ENCODE peak calls at places on chromosomes 11 and 22, in four cellular contexts. One of them, this sample, is unnamed.
A peak's percentile ranks its signal among the peaks of the same experiment; 100 is the strongest.

GRCh38 chr11:43579919-43580276 is 100.6 kb upstream of the HSD17B12 start:
- DNase-seq in nephron progenitor cell: no peak
- DNase-seq in fibroblast of pulmonary artery: no peak
- DNase-seq in nucleus accumbens: no peak
- DNase-seq in this sample: no peak

GRCh38 chr22:31947296-31947695 is 3.0 kb downstream of the YWHAH start:
- DNase-seq in nephron progenitor cell: no peak
- DNase-seq in nucleus accumbens: no peak
- DNase-seq in fibroblast of pulmonary artery: peak; percentile 53
- DNase-seq in this sample: no peak

GRCh38 chr11:61138940-61139339 is 22.3 kb downstream of the VPS37C start:
- DNase-seq in nephron progenitor cell: no peak
- DNase-seq in nucleus accumbens: no peak
- DNase-seq in fibroblast of pulmonary artery: peak; percentile 78
- DNase-seq in this sample: no peak

GRCh38 chr11:94737171-94737611 is 31.0 kb upstream of the AMOTL1 start:
- DNase-seq in nucleus accumbens: no peak
- DNase-seq in fibroblast of pulmonary artery: peak; percentile 8
- DNase-seq in nephron progenitor cell: no peak
- DNase-seq in this sample: no peak

GRCh38 chr22:38132794-38133193 is 22.3 kb upstream of the BAIAP2L2 start:
- DNase-seq in nephron progenitor cell: no peak
- DNase-seq in nucleus accumbens: no peak
- DNase-seq in fibroblast of pulmonary artery: no peak
- DNase-seq in this sample: no peak

GRCh38 chr22:48783821-48784266 is 1043.8 kb downstream of the BRD1 start:
- DNase-seq in fibroblast of pulmonary artery: no peak
- DNase-seq in nucleus accumbens: no peak
- DNase-seq in nephron progenitor cell: no peak
- DNase-seq in this sample: no peak

GRCh38 chr11:128417607-128418324 is 169.6 kb downstream of the ETS1 start:
- DNase-seq in nucleus accumbens: no peak
- DNase-seq in fibroblast of pulmonary artery: peak; percentile 92
- DNase-seq in nephron progenitor cell: no peak
- DNase-seq in this sample: no peak

GRCh38 chr22:50041361-50042065 is 16.6 kb downstream of the TTLL8 start:
- DNase-seq in nephron progenitor cell: no peak
- DNase-seq in fibroblast of pulmonary artery: no peak
- DNase-seq in nucleus accumbens: no peak
- DNase-seq in this sample: no peak

GRCh38 chr11:45254070-45254469 is 32.1 kb downstream of the SYT13 start:
- DNase-seq in nephron progenitor cell: no peak
- DNase-seq in nucleus accumbens: no peak
- DNase-seq in fibroblast of pulmonary artery: no peak
- DNase-seq in this sample: no peak

GRCh38 chr11:45110562-45110961 is 35.9 kb upstream of the PRDM11 start:
- DNase-seq in nucleus accumbens: no peak
- DNase-seq in nephron progenitor cell: peak; percentile 51
- DNase-seq in fibroblast of pulmonary artery: peak; percentile 85
- DNase-seq in this sample: no peak

GRCh38 chr11:123062892-123063395 is 1.0 kb upstream of the HSPA8 start:
- DNase-seq in fibroblast of pulmonary artery: peak; percentile 58
- DNase-seq in nucleus accumbens: no peak
- DNase-seq in nephron progenitor cell: no peak
- DNase-seq in this sample: no peak

GRCh38 chr11:113664069-113664980 is 41.8 kb downstream of the TMPRSS5 start:
- DNase-seq in nephron progenitor cell: no peak
- DNase-seq in nucleus accumbens: no peak
- DNase-seq in fibroblast of pulmonary artery: no peak
- DNase-seq in this sample: no peak

GRCh38 chr22:32880061-32880460 is 78.6 kb downstream of the TIMP3 start:
- DNase-seq in nephron progenitor cell: no peak
- DNase-seq in nucleus accumbens: no peak
- DNase-seq in fibroblast of pulmonary artery: peak; percentile 67
- DNase-seq in this sample: no peak

GRCh38 chr22:19691721-19692341 is 22.5 kb upstream of the SEPTIN5 start:
- DNase-seq in fibroblast of pulmonary artery: peak; percentile 31
- DNase-seq in nucleus accumbens: no peak
- DNase-seq in nephron progenitor cell: peak; percentile 37
- DNase-seq in this sample: no peak

GRCh38 chr22:49373801-49374226 is 453.9 kb downstream of the BRD1 start:
- DNase-seq in fibroblast of pulmonary artery: no peak
- DNase-seq in nephron progenitor cell: no peak
- DNase-seq in nucleus accumbens: no peak
- DNase-seq in this sample: no peak

GRCh38 chr11:111066861-111067260 is 178.7 kb upstream of the POU2AF2 start:
- DNase-seq in nephron progenitor cell: no peak
- DNase-seq in fibroblast of pulmonary artery: no peak
- DNase-seq in nucleus accumbens: no peak
- DNase-seq in this sample: no peak

GRCh38 chr11:255816-256215 is 19.0 kb downstream of the PSMD13 start:
- DNase-seq in nephron progenitor cell: no peak
- DNase-seq in fibroblast of pulmonary artery: no peak
- DNase-seq in nucleus accumbens: no peak
- DNase-seq in this sample: no peak

GRCh38 chr11:10314199-10315072 is 9.6 kb downstream of the ADM start:
- DNase-seq in nephron progenitor cell: no peak
- DNase-seq in fibroblast of pulmonary artery: peak; percentile 71
- DNase-seq in nucleus accumbens: no peak
- DNase-seq in this sample: no peak

GRCh38 chr11:73945396-73945795 is 5.4 kb upstream of the DNAJB13 start:
- DNase-seq in nephron progenitor cell: no peak
- DNase-seq in nucleus accumbens: no peak
- DNase-seq in fibroblast of pulmonary artery: no peak
- DNase-seq in this sample: no peak

GRCh38 chr11:70000228-70000627 is 77.9 kb upstream of the ANO1 start:
- DNase-seq in nucleus accumbens: no peak
- DNase-seq in fibroblast of pulmonary artery: no peak
- DNase-seq in nephron progenitor cell: no peak
- DNase-seq in this sample: no peak

GRCh38 chr11:101390539-101390938 is 193.3 kb downstream of the TRPC6 start:
- DNase-seq in fibroblast of pulmonary artery: peak; percentile 16
- DNase-seq in nucleus accumbens: no peak
- DNase-seq in nephron progenitor cell: no peak
- DNase-seq in this sample: no peak

GRCh38 chr11:100682247-100682969 is 4.7 kb upstream of the ARHGAP42 start:
- DNase-seq in fibroblast of pulmonary artery: peak; percentile 64
- DNase-seq in nucleus accumbens: no peak
- DNase-seq in nephron progenitor cell: no peak
- DNase-seq in this sample: no peak

GRCh38 chr11:15119826-15120225 is 5.1 kb downstream of the INSC start:
- DNase-seq in nephron progenitor cell: no peak
- DNase-seq in fibroblast of pulmonary artery: no peak
- DNase-seq in nucleus accumbens: no peak
- DNase-seq in this sample: no peak

GRCh38 chr11:133399855-133400625 is 132.3 kb downstream of the OPCML start:
- DNase-seq in nucleus accumbens: no peak
- DNase-seq in nephron progenitor cell: no peak
- DNase-seq in fibroblast of pulmonary artery: no peak
- DNase-seq in this sample: no peak

GRCh38 chr11:65316311-65316978 is 1.8 kb downstream of the CDC42EP2 start:
- DNase-seq in fibroblast of pulmonary artery: peak; percentile 92
- DNase-seq in nucleus accumbens: no peak
- DNase-seq in nephron progenitor cell: peak; percentile 25
- DNase-seq in this sample: no peak

GRCh38 chr22:24160546-24160945 is 20.7 kb upstream of the SUSD2 start:
- DNase-seq in nephron progenitor cell: no peak
- DNase-seq in nucleus accumbens: no peak
- DNase-seq in fibroblast of pulmonary artery: no peak
- DNase-seq in this sample: no peak

GRCh38 chr22:40263191-40263590 is 83.1 kb upstream of the ADSL start:
- DNase-seq in nucleus accumbens: no peak
- DNase-seq in nephron progenitor cell: no peak
- DNase-seq in fibroblast of pulmonary artery: peak; percentile 78
- DNase-seq in this sample: no peak

GRCh38 chr11:12906501-12906900 is 102.6 kb upstream of the RASSF10 start:
- DNase-seq in fibroblast of pulmonary artery: no peak
- DNase-seq in nephron progenitor cell: no peak
- DNase-seq in nucleus accumbens: no peak
- DNase-seq in this sample: no peak

GRCh38 chr11:61828379-61828628 is 204 bp downstream of the FADS2 start:
- DNase-seq in nephron progenitor cell: no peak
- DNase-seq in fibroblast of pulmonary artery: no peak
- DNase-seq in nucleus accumbens: no peak
- DNase-seq in this sample: no peak

GRCh38 chr11:91730071-91730470 is 494.5 kb upstream of the FAT3 start:
- DNase-seq in nucleus accumbens: no peak
- DNase-seq in fibroblast of pulmonary artery: peak; percentile 0
- DNase-seq in nephron progenitor cell: no peak
- DNase-seq in this sample: no peak

GRCh38 chr11:47913569-47914244 is 65.6 kb upstream of the NUP160 start:
- DNase-seq in nephron progenitor cell: no peak
- DNase-seq in nucleus accumbens: no peak
- DNase-seq in fibroblast of pulmonary artery: no peak
- DNase-seq in this sample: no peak

GRCh38 chr11:16528639-16529038 is 172.3 kb upstream of the SOX6 start:
- DNase-seq in fibroblast of pulmonary artery: no peak
- DNase-seq in nephron progenitor cell: no peak
- DNase-seq in nucleus accumbens: no peak
- DNase-seq in this sample: no peak

GRCh38 chr11:10329935-10330334 is 25.1 kb downstream of the ADM start:
- DNase-seq in nephron progenitor cell: no peak
- DNase-seq in nucleus accumbens: no peak
- DNase-seq in fibroblast of pulmonary artery: peak; percentile 84
- DNase-seq in this sample: no peak

GRCh38 chr11:69694781-69695180 is 9.0 kb downstream of the FGF19 start:
- DNase-seq in nucleus accumbens: no peak
- DNase-seq in fibroblast of pulmonary artery: no peak
- DNase-seq in nephron progenitor cell: no peak
- DNase-seq in this sample: no peak

GRCh38 chr11:2890466-2891241 is 5.1 kb upstream of the CDKN1C start:
- DNase-seq in fibroblast of pulmonary artery: peak; percentile 81
- DNase-seq in nephron progenitor cell: no peak
- DNase-seq in nucleus accumbens: no peak
- DNase-seq in this sample: no peak